ENCODE peak calls at places on chromosomes 4 and X, in seven cellular contexts. One of them, this sample, is unnamed.

GRCh38 chrX:73916931-73917657 is 354.1 kb downstream of the CHIC1 start:
- DNase-seq in IMR-90: peak
- DNase-seq in GM12878: no peak
- DNase-seq in H1: no peak
- DNase-seq in A549: peak
- DNase-seq in HCT116: peak
- DNase-seq in HepG2: no peak
- DNase-seq in this sample: no peak

GRCh38 chrX:6505960-6506359 is 29.0 kb downstream of the VCX3A start:
- DNase-seq in HepG2: no peak
- DNase-seq in A549: no peak
- DNase-seq in HCT116: no peak
- DNase-seq in H1: no peak
- DNase-seq in GM12878: no peak
- DNase-seq in IMR-90: no peak
- DNase-seq in this sample: no peak

GRCh38 chr4:123528501-123529277 is 132.1 kb downstream of the SPRY1 start:
- DNase-seq in IMR-90: no peak
- DNase-seq in GM12878: no peak
- DNase-seq in A549: no peak
- DNase-seq in HCT116: no peak
- DNase-seq in H1: no peak
- DNase-seq in HepG2: peak
- DNase-seq in this sample: no peak

GRCh38 chrX:150486011-150486410 is 82.4 kb upstream of the MTM1 start:
- DNase-seq in HepG2: peak
- DNase-seq in GM12878: no peak
- DNase-seq in H1: peak
- DNase-seq in A549: peak
- DNase-seq in IMR-90: peak
- DNase-seq in HCT116: peak
- DNase-seq in this sample: peak

GRCh38 chr4:7020856-7021255 is 22.3 kb upstream of the TADA2B start:
- DNase-seq in IMR-90: no peak
- DNase-seq in A549: no peak
- DNase-seq in HepG2: no peak
- DNase-seq in GM12878: no peak
- DNase-seq in H1: no peak
- DNase-seq in HCT116: no peak
- DNase-seq in this sample: no peak

GRCh38 chr4:158169516-158169915 is 3.3 kb downstream of the GASK1B start:
- DNase-seq in IMR-90: no peak
- DNase-seq in HCT116: no peak
- DNase-seq in GM12878: no peak
- DNase-seq in HepG2: no peak
- DNase-seq in A549: no peak
- DNase-seq in H1: no peak
- DNase-seq in this sample: no peak

GRCh38 chrX:8364369-8365141 is 100.1 kb upstream of the VCX3B start:
- DNase-seq in H1: peak
- DNase-seq in HCT116: no peak
- DNase-seq in IMR-90: no peak
- DNase-seq in GM12878: no peak
- DNase-seq in HepG2: peak
- DNase-seq in A549: no peak
- DNase-seq in this sample: no peak

GRCh38 chr4:15035152-15035551 is 32.9 kb downstream of the CPEB2 start:
- DNase-seq in HCT116: no peak
- DNase-seq in H1: no peak
- DNase-seq in A549: no peak
- DNase-seq in HepG2: peak
- DNase-seq in IMR-90: peak
- DNase-seq in GM12878: no peak
- DNase-seq in this sample: peak

GRCh38 chrX:150032742-150033141 is 94.5 kb upstream of the EOLA2 start:
- DNase-seq in H1: no peak
- DNase-seq in GM12878: no peak
- DNase-seq in A549: no peak
- DNase-seq in IMR-90: peak
- DNase-seq in HCT116: no peak
- DNase-seq in HepG2: no peak
- DNase-seq in this sample: no peak

GRCh38 chrX:7435822-7436221 is 287.9 kb upstream of the PUDP start:
- DNase-seq in HepG2: no peak
- DNase-seq in IMR-90: no peak
- DNase-seq in H1: no peak
- DNase-seq in GM12878: no peak
- DNase-seq in HCT116: no peak
- DNase-seq in A549: no peak
- DNase-seq in this sample: no peak

GRCh38 chrX:74656079-74656745 is 41.8 kb upstream of the RLIM start:
- DNase-seq in H1: no peak
- DNase-seq in IMR-90: peak
- DNase-seq in A549: no peak
- DNase-seq in HepG2: no peak
- DNase-seq in HCT116: no peak
- DNase-seq in GM12878: no peak
- DNase-seq in this sample: no peak

GRCh38 chr4:52837716-52838558 is 24.2 kb upstream of the RASL11B start:
- DNase-seq in IMR-90: peak
- DNase-seq in HepG2: peak
- DNase-seq in A549: no peak
- DNase-seq in GM12878: no peak
- DNase-seq in H1: no peak
- DNase-seq in HCT116: no peak
- DNase-seq in this sample: no peak

GRCh38 chrX:139094671-139095592 is 383.4 kb upstream of the FGF13 start:
- DNase-seq in HepG2: no peak
- DNase-seq in A549: no peak
- DNase-seq in HCT116: no peak
- DNase-seq in IMR-90: no peak
- DNase-seq in GM12878: no peak
- DNase-seq in H1: no peak
- DNase-seq in this sample: no peak

GRCh38 chr4:122785099-122785498 is 41.5 kb upstream of the FGF2 start:
- DNase-seq in H1: no peak
- DNase-seq in GM12878: no peak
- DNase-seq in IMR-90: no peak
- DNase-seq in A549: no peak
- DNase-seq in HCT116: no peak
- DNase-seq in HepG2: no peak
- DNase-seq in this sample: no peak

GRCh38 chr4:53576676-53577372 is 14.5 kb downstream of the LNX1 start:
- DNase-seq in A549: no peak
- DNase-seq in H1: no peak
- DNase-seq in HepG2: no peak
- DNase-seq in HCT116: no peak
- DNase-seq in GM12878: no peak
- DNase-seq in IMR-90: peak
- DNase-seq in this sample: no peak

GRCh38 chr4:19532120-19532848 is 719.4 kb upstream of the SLIT2 start:
- DNase-seq in A549: no peak
- DNase-seq in H1: no peak
- DNase-seq in GM12878: no peak
- DNase-seq in HepG2: no peak
- DNase-seq in HCT116: no peak
- DNase-seq in IMR-90: peak
- DNase-seq in this sample: no peak

GRCh38 chr4:108024078-108024990 is 34.6 kb downstream of the HADH start:
- DNase-seq in GM12878: no peak
- DNase-seq in A549: no peak
- DNase-seq in IMR-90: no peak
- DNase-seq in HCT116: no peak
- DNase-seq in HepG2: no peak
- DNase-seq in H1: no peak
- DNase-seq in this sample: no peak

GRCh38 chr4:39026096-39026495 is 6.1 kb downstream of the TMEM156 start:
- DNase-seq in HCT116: no peak
- DNase-seq in GM12878: no peak
- DNase-seq in HepG2: no peak
- DNase-seq in IMR-90: no peak
- DNase-seq in A549: no peak
- DNase-seq in H1: no peak
- DNase-seq in this sample: no peak

GRCh38 chrX:5829469-5829868 is 399.2 kb downstream of the NLGN4X start:
- DNase-seq in H1: no peak
- DNase-seq in HepG2: no peak
- DNase-seq in A549: no peak
- DNase-seq in GM12878: no peak
- DNase-seq in HCT116: no peak
- DNase-seq in IMR-90: no peak
- DNase-seq in this sample: no peak

GRCh38 chr4:100651499-100652165 is 133.8 kb upstream of the EMCN start:
- DNase-seq in HCT116: no peak
- DNase-seq in H1: no peak
- DNase-seq in IMR-90: no peak
- DNase-seq in A549: no peak
- DNase-seq in GM12878: no peak
- DNase-seq in HepG2: no peak
- DNase-seq in this sample: no peak

GRCh38 chrX:129193357-129193756 is 329.9 kb downstream of the SMARCA1 start:
- DNase-seq in GM12878: no peak
- DNase-seq in H1: no peak
- DNase-seq in HepG2: peak
- DNase-seq in HCT116: no peak
- DNase-seq in IMR-90: no peak
- DNase-seq in A549: no peak
- DNase-seq in this sample: no peak

GRCh38 chr4:62077406-62077805 is 877.3 kb downstream of the ADGRL3 start:
- DNase-seq in HCT116: no peak
- DNase-seq in GM12878: no peak
- DNase-seq in H1: no peak
- DNase-seq in A549: no peak
- DNase-seq in HepG2: no peak
- DNase-seq in IMR-90: no peak
- DNase-seq in this sample: no peak

GRCh38 chr4:67871867-67872266 is 11.9 kb downstream of the TMPRSS11D start:
- DNase-seq in HepG2: peak
- DNase-seq in IMR-90: peak
- DNase-seq in HCT116: peak
- DNase-seq in GM12878: no peak
- DNase-seq in H1: no peak
- DNase-seq in A549: peak
- DNase-seq in this sample: no peak

GRCh38 chrX:137031517-137032377 is 2.0 kb downstream of the GPR101 start:
- DNase-seq in HCT116: no peak
- DNase-seq in IMR-90: peak
- DNase-seq in GM12878: peak
- DNase-seq in A549: no peak
- DNase-seq in HepG2: no peak
- DNase-seq in H1: peak
- DNase-seq in this sample: peak

GRCh38 chrX:121569609-121570008 is 522.2 kb downstream of the GLUD2 start:
- DNase-seq in H1: no peak
- DNase-seq in A549: no peak
- DNase-seq in HepG2: no peak
- DNase-seq in HCT116: no peak
- DNase-seq in IMR-90: no peak
- DNase-seq in GM12878: peak
- DNase-seq in this sample: no peak

DNA sequence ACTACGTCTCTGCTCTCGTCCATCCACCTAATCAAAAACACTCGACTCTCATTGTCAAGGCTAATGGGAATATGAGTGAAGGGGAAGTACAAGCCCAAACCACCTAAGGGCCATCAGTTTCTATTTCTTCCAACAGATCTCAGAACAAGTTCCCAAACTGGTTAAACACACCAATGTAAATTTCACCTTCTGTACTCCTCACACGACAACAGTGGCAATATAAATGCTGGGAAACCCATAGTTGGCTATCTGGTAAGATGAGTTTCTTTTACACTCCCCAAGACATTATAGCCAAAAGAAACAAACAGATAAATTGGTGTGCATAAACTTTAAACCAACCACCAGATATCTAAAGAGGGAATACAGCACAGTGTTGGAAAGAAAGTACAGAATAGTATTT is 21.9 kb downstream of the ACSL1 start:
- DNase-seq in H1: no peak
- DNase-seq in HepG2: no peak
- DNase-seq in IMR-90: no peak
- DNase-seq in HCT116: no peak
- DNase-seq in GM12878: no peak
- DNase-seq in A549: no peak
- DNase-seq in this sample: no peak
- TF ChIP-seq RAD21 in H1: no peak
- TF ChIP-seq RAD21 in HepG2: no peak
- TF ChIP-seq RAD21 in IMR-90: no peak
- TF ChIP-seq RAD21 in HCT116: no peak
- TF ChIP-seq RAD21 in GM12878: no peak
- TF ChIP-seq RAD21 in A549: no peak
- TF ChIP-seq RAD21 in this sample: no peak

GRCh38 chr4:165355900-165356300 is 22.9 kb upstream of the CPE start:
- DNase-seq in HCT116: peak
- DNase-seq in A549: no peak
- DNase-seq in HepG2: peak
- DNase-seq in IMR-90: peak
- DNase-seq in H1: no peak
- DNase-seq in GM12878: no peak
- DNase-seq in this sample: peak
- TF ChIP-seq RAD21 in HCT116: peak
- TF ChIP-seq RAD21 in A549: peak
- TF ChIP-seq RAD21 in HepG2: peak
- TF ChIP-seq RAD21 in IMR-90: peak
- TF ChIP-seq RAD21 in H1: peak
- TF ChIP-seq RAD21 in GM12878: peak
- TF ChIP-seq RAD21 in this sample: peak

DNA sequence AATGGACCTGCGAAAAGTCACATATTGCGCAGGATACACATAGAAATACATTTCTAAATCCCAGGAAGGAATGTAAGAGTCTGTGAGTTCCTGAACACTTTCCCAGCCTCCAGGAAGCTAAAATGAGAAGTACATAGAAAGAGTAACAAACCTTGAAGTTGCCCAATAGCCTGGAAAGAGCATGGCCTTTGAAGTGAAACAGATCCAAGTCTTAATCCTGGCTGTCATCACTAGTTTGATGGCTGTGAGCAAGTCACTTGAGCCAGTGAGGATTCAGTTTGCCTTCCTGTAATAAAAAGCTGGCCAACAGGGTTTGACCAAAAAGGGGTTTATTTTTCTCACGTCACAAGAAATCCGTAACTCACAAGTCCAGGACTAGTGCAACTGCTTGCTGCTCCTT is 69.8 kb downstream of the ARHGEF38 start:
- DNase-seq in IMR-90: no peak
- DNase-seq in GM12878: no peak
- DNase-seq in A549: no peak
- DNase-seq in H1: no peak
- DNase-seq in HCT116: no peak
- DNase-seq in HepG2: no peak
- DNase-seq in this sample: no peak
- TF ChIP-seq RAD21 in IMR-90: no peak
- TF ChIP-seq RAD21 in GM12878: no peak
- TF ChIP-seq RAD21 in A549: no peak
- TF ChIP-seq RAD21 in H1: no peak
- TF ChIP-seq RAD21 in HCT116: no peak
- TF ChIP-seq RAD21 in HepG2: no peak
- TF ChIP-seq RAD21 in this sample: no peak

DNA sequence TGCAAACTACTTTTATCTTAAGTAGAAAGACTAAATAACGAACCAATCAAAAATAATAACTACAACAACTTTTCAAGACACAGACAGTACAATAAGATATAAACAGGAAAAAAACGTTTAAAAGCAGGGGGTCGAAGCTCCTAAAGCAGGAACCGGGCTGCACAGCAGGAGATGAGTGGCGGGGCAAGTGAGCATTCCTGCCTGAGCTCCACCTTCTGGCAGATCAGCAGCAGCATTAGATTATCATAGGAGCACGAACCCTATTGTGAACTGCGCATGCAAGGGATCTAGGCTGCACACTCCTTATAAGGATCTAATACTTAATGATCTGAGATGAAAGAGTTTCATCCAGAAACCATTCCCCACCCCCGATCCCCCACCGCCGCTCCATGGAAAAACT is 146.2 kb downstream of the TEX11 start:
- DNase-seq in H1: no peak
- DNase-seq in IMR-90: no peak
- DNase-seq in A549: no peak
- DNase-seq in GM12878: no peak
- DNase-seq in HCT116: peak
- DNase-seq in HepG2: no peak
- DNase-seq in this sample: peak
- TF ChIP-seq RAD21 in H1: no peak
- TF ChIP-seq RAD21 in IMR-90: no peak
- TF ChIP-seq RAD21 in A549: no peak
- TF ChIP-seq RAD21 in GM12878: no peak
- TF ChIP-seq RAD21 in HCT116: peak
- TF ChIP-seq RAD21 in HepG2: no peak
- TF ChIP-seq RAD21 in this sample: no peak

This sample was measured in K562.